ENCODE peak calls at places on chromosomes 7 and 10, in five cellular contexts. M, L, W, F and H are unnamed samples.

GRCh38 chr10:31290386-31290785 is 28.6 kb upstream of the ZEB1 start:
- DNase-seq in W (no peak), F (no peak), M (no peak), L (no peak), H (no peak)

GRCh38 chr10:74585231-74586087 is 240.9 kb upstream of the KAT6B start:
- DNase-seq in L (no peak), W (no peak), M (peak), F (peak), H (peak)

GRCh38 chr7:81767883-81768282 is 2.0 kb downstream of the HGF start:
- DNase-seq in M (peak), L (no peak), W (no peak), F (no peak), H (no peak)

GRCh38 chr7:130667593-130668257 is 823 bp downstream of the COPG2 start:
- DNase-seq in W (no peak), L (peak), F (no peak), M (peak), H (no peak)

GRCh38 chr7:108001759-108002725 is 919 bp downstream of the LAMB1 start:
- DNase-seq in M (peak), W (no peak), L (no peak), F (no peak), H (peak)

GRCh38 chr10:79976999-79977398 is 28.1 kb upstream of the SFTPD start:
- DNase-seq in M (no peak), W (no peak), F (no peak), L (no peak), H (no peak)

GRCh38 chr7:50954716-50955115 is 172.0 kb upstream of the GRB10 start:
- DNase-seq in M (peak), W (no peak), F (no peak), L (no peak), H (no peak)

GRCh38 chr10:132982301-132982989 is 40.1 kb upstream of the CFAP46 start:
- DNase-seq in M (peak), L (no peak), F (no peak), W (no peak), H (no peak)

GRCh38 chr10:119333146-119333792 is 125.9 kb downstream of the GRK5 start:
- DNase-seq in M (no peak), W (no peak), F (peak), L (no peak), H (peak)

GRCh38 chr7:28573751-28574295 is 161.5 kb downstream of the CREB5 start:
- DNase-seq in L (peak), F (no peak), W (no peak), M (peak), H (peak)

GRCh38 chr7:75958802-75959543 is 35.4 kb downstream of the TMEM120A start:
- DNase-seq in M (no peak), W (no peak), L (no peak), F (no peak), H (no peak)

GRCh38 chr7:51029586-51030230 is 247.0 kb upstream of the GRB10 start:
- DNase-seq in L (no peak), F (peak), M (peak), W (peak), H (peak)